ENCODE peak calls at places on chromosomes 11 and 22, in seven cellular contexts. Y is HepG2, M is A549, Z is SK-N-SH, L is GM12878, T is K562, E is H1. J is an unnamed sample.

GRCh38 chr11:124629961-124630360 is 7.3 kb downstream of the TBRG1 start:
- DNase-seq in Y (no peak), M (no peak), Z (no peak), L (no peak), T (no peak), E (no peak), J (no peak)

GRCh38 chr11:102489469-102490145 is 37.0 kb upstream of the TMEM123 start:
- DNase-seq in Y (peak), M (no peak), Z (no peak), L (no peak), T (no peak), E (no peak), J (no peak)

GRCh38 chr11:60485987-60486386 is 6.6 kb upstream of the MS4A12 start:
- DNase-seq in Y (peak), M (peak), Z (peak), L (peak), T (peak), E (no peak), J (no peak)

GRCh38 chr11:88886796-88887195 is 179.0 kb downstream of the GRM5 start:
- DNase-seq in Y (peak), M (peak), Z (peak), L (peak), T (peak), E (peak), J (peak)

GRCh38 chr11:95762513-95762912 is 27.1 kb downstream of the FAM76B start:
- DNase-seq in Y (no peak), M (no peak), Z (no peak), L (no peak), T (no peak), E (no peak), J (peak)

GRCh38 chr11:45921561-45922424 is 663 bp upstream of the LARGE2 start:
- DNase-seq in Y (peak), M (no peak), Z (peak), L (no peak), T (peak), E (peak), J (no peak)

GRCh38 chr11:45252134-45252856 is 33.8 kb downstream of the SYT13 start:
- DNase-seq in Y (peak), M (peak), Z (peak), L (no peak), T (peak), E (peak), J (peak)

GRCh38 chr11:12888525-12889158 is 120.5 kb upstream of the RASSF10 start:
- DNase-seq in Y (peak), M (peak), Z (peak), L (no peak), T (peak), E (peak), J (peak)

GRCh38 chr11:32385998-32386397 is 49.3 kb downstream of the WT1 start:
- DNase-seq in Y (peak), M (peak), Z (peak), L (no peak), T (peak), E (peak), J (peak)

GRCh38 chr11:84902445-84902844 is 724.7 kb downstream of the DLG2 start:
- DNase-seq in Y (no peak), M (no peak), Z (no peak), L (no peak), T (no peak), E (no peak), J (no peak)
- H3K27ac ChIP-seq in Y (no peak), M (no peak), Z (no peak), L (no peak), T (no peak), E (no peak), J (no peak)

GRCh38 chr11:18065572-18065971 is 19.5 kb upstream of the TPH1 start:
- DNase-seq in Y (no peak), M (no peak), Z (no peak), L (no peak), T (no peak), E (no peak), J (no peak)
- TF ChIP-seq USF2 in Y (no peak), M (no peak), Z (no peak), L (no peak), T (no peak), E (no peak), J (no peak)

GRCh38 chr22:38081941-38082828 is 1.8 kb downstream of the SLC16A8 start:
- DNase-seq in Y (no peak), M (no peak), Z (no peak), L (no peak), T (no peak), E (no peak), J (no peak)

GRCh38 chr22:38082986-38083710 is 836 bp downstream of the SLC16A8 start:
- DNase-seq in Y (no peak), M (no peak), Z (no peak), L (no peak), T (no peak), E (no peak), J (no peak)

GRCh38 chr22:38085501-38085900 is 1.5 kb upstream of the SLC16A8 start:
- DNase-seq in Y (no peak), M (no peak), Z (no peak), L (no peak), T (no peak), E (no peak), J (no peak)

GRCh38 chr22:38085056-38085455 is 1.1 kb upstream of the SLC16A8 start:
- DNase-seq in Y (no peak), M (no peak), Z (no peak), L (no peak), T (no peak), E (no peak), J (no peak)

GRCh38 chr22:38083931-38084631 is at the start of gene SLC16A8:
- DNase-seq in Y (no peak), M (no peak), Z (no peak), L (no peak), T (no peak), E (no peak), J (no peak)
- H3K4me2 ChIP-seq in Y (no peak), M (no peak), Z (no peak), L (no peak), T (no peak), E (peak), J (no peak)

GRCh38 chr22:49931863-49932262 is 13.4 kb downstream of the CRELD2 start:
- DNase-seq in Y (no peak), M (no peak), Z (no peak), L (no peak), T (no peak), E (no peak), J (no peak)

GRCh38 chr22:49930596-49931412 is 12.4 kb downstream of the CRELD2 start:
- DNase-seq in Y (peak), M (no peak), Z (peak), L (peak), T (peak), E (no peak), J (peak)

GRCh38 chr22:49929553-49929979 is 11.1 kb downstream of the CRELD2 start:
- DNase-seq in Y (no peak), M (no peak), Z (peak), L (no peak), T (peak), E (no peak), J (no peak)

GRCh38 chr22:49928571-49929552 is 10.4 kb downstream of the CRELD2 start:
- DNase-seq in Y (no peak), M (no peak), Z (no peak), L (no peak), T (no peak), E (no peak), J (no peak)

DNA sequence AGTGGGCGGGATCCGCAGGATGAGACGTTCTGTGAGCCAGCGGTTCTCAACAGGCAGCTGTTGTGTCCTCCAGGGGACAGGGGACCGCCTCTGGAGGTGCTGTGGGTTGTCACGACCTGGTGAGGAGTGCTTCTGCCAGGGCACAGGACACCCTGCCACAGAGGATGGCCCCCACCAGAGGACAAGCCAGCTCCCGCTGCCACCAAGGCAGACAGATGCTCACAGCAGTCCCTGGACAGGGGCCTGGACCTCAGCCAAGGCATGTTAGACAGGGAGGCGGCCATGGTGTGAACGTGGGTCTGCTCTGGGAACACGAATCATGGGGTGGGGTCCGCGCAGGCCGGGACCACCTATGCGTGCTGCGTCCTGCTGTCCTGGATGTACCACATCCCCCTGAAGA is 11.7 kb downstream of the CRELD2 start:
- DNase-seq in Y (no peak), M (no peak), Z (no peak), L (no peak), T (no peak), E (no peak), J (no peak)
- H3K27ac ChIP-seq in Y (no peak), M (peak), Z (no peak), L (peak), T (no peak), E (no peak), J (no peak)

DNA sequence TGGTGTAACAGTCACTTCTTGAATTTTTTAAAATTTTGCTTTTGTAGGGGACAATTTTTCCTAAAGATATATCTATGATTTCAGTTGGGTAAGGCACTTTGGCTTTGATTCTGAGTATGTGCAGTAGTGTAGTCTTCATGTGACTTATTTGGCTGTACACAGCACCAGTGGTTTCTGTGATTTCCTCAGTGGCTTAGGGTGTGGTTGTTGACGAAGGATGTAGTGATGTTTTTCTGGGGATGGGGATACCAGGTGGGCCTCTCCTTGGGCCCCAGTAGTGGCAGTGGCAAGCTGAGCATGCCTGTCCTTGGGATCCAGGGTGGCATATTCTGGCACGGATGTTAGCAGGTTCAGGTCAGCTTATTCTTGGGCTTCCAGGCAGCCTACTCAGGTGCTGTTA is 364.9 kb upstream of the CADM1 start:
- DNase-seq in Y (no peak), M (no peak), Z (no peak), L (no peak), T (no peak), E (no peak), J (no peak)
- TF ChIP-seq USF2 in Y (no peak), M (no peak), Z (no peak), L (no peak), T (no peak), E (no peak), J (no peak)

GRCh38 chr11:2868604-2869526 is 16.7 kb downstream of the CDKN1C start:
- DNase-seq in Y (no peak), M (no peak), Z (no peak), L (no peak), T (no peak), E (no peak), J (no peak)
- H3K4me2 ChIP-seq in Y (no peak), M (no peak), Z (no peak), L (no peak), T (peak), E (peak), J (no peak)

GRCh38 chr22:43110444-43110926 is at the start of gene BIK:
- DNase-seq in Y (peak), M (no peak), Z (peak), L (no peak), T (peak), E (no peak), J (no peak)

GRCh38 chr22:43110927-43111623 is 525 bp downstream of the BIK start:
- DNase-seq in Y (no peak), M (no peak), Z (peak), L (no peak), T (no peak), E (no peak), J (no peak)

GRCh38 chr22:43109511-43109910 is 1.0 kb upstream of the BIK start:
- DNase-seq in Y (no peak), M (no peak), Z (no peak), L (no peak), T (no peak), E (no peak), J (no peak)

GRCh38 chr22:43109921-43110443 is 568 bp upstream of the BIK start:
- DNase-seq in Y (no peak), M (no peak), Z (no peak), L (no peak), T (no peak), E (no peak), J (no peak)

GRCh38 chr22:43106302-43106701 is 4.2 kb upstream of the BIK start:
- DNase-seq in Y (no peak), M (no peak), Z (no peak), L (no peak), T (no peak), E (no peak), J (no peak)
- H3K27ac ChIP-seq in Y (no peak), M (no peak), Z (no peak), L (no peak), T (no peak), E (no peak), J (no peak)

DNA sequence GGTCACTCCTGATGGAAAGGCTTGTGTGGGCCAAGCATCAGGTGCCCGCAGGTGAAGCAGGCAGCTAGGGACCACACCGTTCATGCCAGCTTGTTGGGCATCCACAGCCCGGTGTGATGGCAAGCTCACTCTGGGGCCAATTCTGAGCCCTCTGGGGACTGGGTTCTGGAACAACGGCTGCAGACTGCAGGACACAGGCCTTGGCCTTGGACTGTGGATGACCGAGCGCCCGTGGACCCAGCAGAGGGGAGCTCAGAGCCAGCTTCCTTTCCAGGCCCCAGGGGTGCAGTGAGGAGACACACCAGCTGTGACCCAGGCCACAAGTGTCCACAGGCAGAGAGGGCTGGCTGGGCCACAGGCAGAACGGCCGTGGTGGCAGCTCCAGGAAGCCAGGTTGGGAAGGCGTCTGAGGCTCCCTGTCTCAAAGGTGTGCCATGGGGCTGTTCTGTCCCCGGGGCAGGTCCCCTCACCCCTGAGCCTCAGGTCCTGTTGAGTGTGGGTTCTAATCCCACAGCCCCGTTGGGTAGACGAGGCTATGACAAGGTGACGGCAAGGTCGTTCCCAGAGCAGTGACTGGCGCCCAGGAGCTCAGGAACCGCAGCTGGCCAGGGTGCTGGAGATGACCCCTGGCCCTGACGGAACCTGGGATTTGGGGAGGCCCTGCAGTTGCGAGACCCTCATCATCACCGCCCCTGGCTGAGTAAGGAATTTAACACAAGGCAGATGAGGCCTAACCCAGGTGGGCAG is 1079.4 kb downstream of the BRD1 start:
- DNase-seq in Y (no peak), M (no peak), Z (no peak), L (no peak), T (no peak), E (no peak), J (no peak)
- TF ChIP-seq USF2 in Y (no peak), M (no peak), Z (no peak), L (no peak), T (no peak), E (no peak), J (no peak)

J was measured in IMR-90.